ENCODE peak calls at places on chromosomes 4 and X, in ten cellular contexts. One of them, this sample, is unnamed.

GRCh38 chrX:46873746-46874145 is 36.9 kb downstream of the RP2 start:
- DNase-seq in glutamatergic neuron: no peak
- DNase-seq in activated naive CD8-positive, alpha-beta T cell treated with anti-CD3 and anti-CD28 coated beads, Interleukin-2, amount 50 U/mL, for 24 hours: no peak
- DNase-seq in LoVo: no peak
- DNase-seq in upper lobe of right lung: no peak
- DNase-seq in K562: no peak
- DNase-seq in D341Med: no peak
- DNase-seq in stimulated activated CD4-positive, alpha-beta T cell treated with anti-CD3 and anti-CD28 coated beads, Interleukin-15, amount 100 ng/mL, for 1 hour: no peak
- DNase-seq in A549: no peak
- DNase-seq in ecto neural progenitor cell: no peak
- DNase-seq in this sample: no peak

GRCh38 chr4:37389369-37389765 is 144.8 kb downstream of the NWD2 start:
- DNase-seq in glutamatergic neuron: no peak
- DNase-seq in activated naive CD8-positive, alpha-beta T cell treated with anti-CD3 and anti-CD28 coated beads, Interleukin-2, amount 50 U/mL, for 24 hours: no peak
- DNase-seq in LoVo: no peak
- DNase-seq in upper lobe of right lung: no peak
- DNase-seq in K562: no peak
- DNase-seq in D341Med: no peak
- DNase-seq in stimulated activated CD4-positive, alpha-beta T cell treated with anti-CD3 and anti-CD28 coated beads, Interleukin-15, amount 100 ng/mL, for 1 hour: no peak
- DNase-seq in A549: no peak
- DNase-seq in ecto neural progenitor cell: no peak
- DNase-seq in this sample: no peak

GRCh38 chr4:177728361-177729152 is 286.3 kb upstream of the AGA start:
- DNase-seq in glutamatergic neuron: no peak
- DNase-seq in activated naive CD8-positive, alpha-beta T cell treated with anti-CD3 and anti-CD28 coated beads, Interleukin-2, amount 50 U/mL, for 24 hours: no peak
- DNase-seq in LoVo: peak
- DNase-seq in upper lobe of right lung: no peak
- DNase-seq in K562: no peak
- DNase-seq in D341Med: no peak
- DNase-seq in stimulated activated CD4-positive, alpha-beta T cell treated with anti-CD3 and anti-CD28 coated beads, Interleukin-15, amount 100 ng/mL, for 1 hour: no peak
- DNase-seq in A549: peak
- DNase-seq in ecto neural progenitor cell: no peak
- DNase-seq in this sample: no peak

GRCh38 chrX:46792826-46793195 is 33.9 kb upstream of the SLC9A7 start:
- DNase-seq in glutamatergic neuron: no peak
- DNase-seq in activated naive CD8-positive, alpha-beta T cell treated with anti-CD3 and anti-CD28 coated beads, Interleukin-2, amount 50 U/mL, for 24 hours: no peak
- DNase-seq in LoVo: no peak
- DNase-seq in upper lobe of right lung: no peak
- DNase-seq in K562: no peak
- DNase-seq in D341Med: no peak
- DNase-seq in stimulated activated CD4-positive, alpha-beta T cell treated with anti-CD3 and anti-CD28 coated beads, Interleukin-15, amount 100 ng/mL, for 1 hour: no peak
- DNase-seq in A549: no peak
- DNase-seq in ecto neural progenitor cell: no peak
- DNase-seq in this sample: no peak

GRCh38 chr4:75385139-75385538 is 129.1 kb downstream of the RCHY1 start:
- DNase-seq in glutamatergic neuron: no peak
- DNase-seq in activated naive CD8-positive, alpha-beta T cell treated with anti-CD3 and anti-CD28 coated beads, Interleukin-2, amount 50 U/mL, for 24 hours: no peak
- DNase-seq in LoVo: no peak
- DNase-seq in upper lobe of right lung: no peak
- DNase-seq in K562: no peak
- DNase-seq in D341Med: no peak
- DNase-seq in stimulated activated CD4-positive, alpha-beta T cell treated with anti-CD3 and anti-CD28 coated beads, Interleukin-15, amount 100 ng/mL, for 1 hour: no peak
- DNase-seq in A549: no peak
- DNase-seq in ecto neural progenitor cell: no peak
- DNase-seq in this sample: no peak

GRCh38 chr4:47674173-47674572 is 163.7 kb downstream of the CORIN start:
- DNase-seq in glutamatergic neuron: no peak
- DNase-seq in activated naive CD8-positive, alpha-beta T cell treated with anti-CD3 and anti-CD28 coated beads, Interleukin-2, amount 50 U/mL, for 24 hours: no peak
- DNase-seq in LoVo: no peak
- DNase-seq in upper lobe of right lung: no peak
- DNase-seq in K562: no peak
- DNase-seq in D341Med: no peak
- DNase-seq in stimulated activated CD4-positive, alpha-beta T cell treated with anti-CD3 and anti-CD28 coated beads, Interleukin-15, amount 100 ng/mL, for 1 hour: no peak
- DNase-seq in A549: no peak
- DNase-seq in ecto neural progenitor cell: no peak
- DNase-seq in this sample: no peak

GRCh38 chr4:159349332-159349731 is 246.5 kb downstream of the RAPGEF2 start:
- DNase-seq in glutamatergic neuron: no peak
- DNase-seq in activated naive CD8-positive, alpha-beta T cell treated with anti-CD3 and anti-CD28 coated beads, Interleukin-2, amount 50 U/mL, for 24 hours: no peak
- DNase-seq in LoVo: no peak
- DNase-seq in upper lobe of right lung: no peak
- DNase-seq in K562: no peak
- DNase-seq in D341Med: no peak
- DNase-seq in stimulated activated CD4-positive, alpha-beta T cell treated with anti-CD3 and anti-CD28 coated beads, Interleukin-15, amount 100 ng/mL, for 1 hour: no peak
- DNase-seq in A549: peak
- DNase-seq in ecto neural progenitor cell: no peak
- DNase-seq in this sample: no peak

GRCh38 chr4:99759346-99759984 is 57.2 kb upstream of the DAPP1 start:
- DNase-seq in glutamatergic neuron: no peak
- DNase-seq in activated naive CD8-positive, alpha-beta T cell treated with anti-CD3 and anti-CD28 coated beads, Interleukin-2, amount 50 U/mL, for 24 hours: no peak
- DNase-seq in LoVo: no peak
- DNase-seq in upper lobe of right lung: no peak
- DNase-seq in K562: no peak
- DNase-seq in D341Med: no peak
- DNase-seq in stimulated activated CD4-positive, alpha-beta T cell treated with anti-CD3 and anti-CD28 coated beads, Interleukin-15, amount 100 ng/mL, for 1 hour: no peak
- DNase-seq in A549: no peak
- DNase-seq in ecto neural progenitor cell: no peak
- DNase-seq in this sample: no peak

GRCh38 chr4:105474110-105474518 is 252 bp upstream of the PPA2 start:
- DNase-seq in glutamatergic neuron: peak
- DNase-seq in activated naive CD8-positive, alpha-beta T cell treated with anti-CD3 and anti-CD28 coated beads, Interleukin-2, amount 50 U/mL, for 24 hours: peak
- DNase-seq in LoVo: no peak
- DNase-seq in upper lobe of right lung: peak
- DNase-seq in K562: no peak
- DNase-seq in D341Med: peak
- DNase-seq in stimulated activated CD4-positive, alpha-beta T cell treated with anti-CD3 and anti-CD28 coated beads, Interleukin-15, amount 100 ng/mL, for 1 hour: no peak
- DNase-seq in A549: no peak
- DNase-seq in ecto neural progenitor cell: peak
- DNase-seq in this sample: no peak

GRCh38 chrX:136711147-136711546 is 63.2 kb downstream of the CD40LG start:
- DNase-seq in glutamatergic neuron: peak
- DNase-seq in activated naive CD8-positive, alpha-beta T cell treated with anti-CD3 and anti-CD28 coated beads, Interleukin-2, amount 50 U/mL, for 24 hours: peak
- DNase-seq in LoVo: no peak
- DNase-seq in upper lobe of right lung: no peak
- DNase-seq in K562: no peak
- DNase-seq in D341Med: peak
- DNase-seq in stimulated activated CD4-positive, alpha-beta T cell treated with anti-CD3 and anti-CD28 coated beads, Interleukin-15, amount 100 ng/mL, for 1 hour: no peak
- DNase-seq in A549: peak
- DNase-seq in ecto neural progenitor cell: no peak
- DNase-seq in this sample: no peak

GRCh38 chr4:99968330-99968729 is 18.3 kb upstream of the H2AZ1 start:
- DNase-seq in glutamatergic neuron: no peak
- DNase-seq in activated naive CD8-positive, alpha-beta T cell treated with anti-CD3 and anti-CD28 coated beads, Interleukin-2, amount 50 U/mL, for 24 hours: no peak
- DNase-seq in LoVo: no peak
- DNase-seq in upper lobe of right lung: no peak
- DNase-seq in K562: no peak
- DNase-seq in D341Med: no peak
- DNase-seq in stimulated activated CD4-positive, alpha-beta T cell treated with anti-CD3 and anti-CD28 coated beads, Interleukin-15, amount 100 ng/mL, for 1 hour: no peak
- DNase-seq in A549: no peak
- DNase-seq in ecto neural progenitor cell: no peak
- DNase-seq in this sample: no peak

GRCh38 chrX:141733371-141733770 is 34.8 kb upstream of the SPANXD start:
- DNase-seq in glutamatergic neuron: no peak
- DNase-seq in activated naive CD8-positive, alpha-beta T cell treated with anti-CD3 and anti-CD28 coated beads, Interleukin-2, amount 50 U/mL, for 24 hours: no peak
- DNase-seq in LoVo: no peak
- DNase-seq in upper lobe of right lung: no peak
- DNase-seq in K562: no peak
- DNase-seq in D341Med: no peak
- DNase-seq in stimulated activated CD4-positive, alpha-beta T cell treated with anti-CD3 and anti-CD28 coated beads, Interleukin-15, amount 100 ng/mL, for 1 hour: no peak
- DNase-seq in A549: no peak
- DNase-seq in ecto neural progenitor cell: no peak
- DNase-seq in this sample: no peak

GRCh38 chr4:69523385-69524132 is 27.9 kb upstream of the UGT2B4 start:
- DNase-seq in glutamatergic neuron: no peak
- DNase-seq in activated naive CD8-positive, alpha-beta T cell treated with anti-CD3 and anti-CD28 coated beads, Interleukin-2, amount 50 U/mL, for 24 hours: no peak
- DNase-seq in LoVo: no peak
- DNase-seq in upper lobe of right lung: no peak
- DNase-seq in K562: no peak
- DNase-seq in D341Med: no peak
- DNase-seq in stimulated activated CD4-positive, alpha-beta T cell treated with anti-CD3 and anti-CD28 coated beads, Interleukin-15, amount 100 ng/mL, for 1 hour: no peak
- DNase-seq in A549: no peak
- DNase-seq in ecto neural progenitor cell: no peak
- DNase-seq in this sample: no peak

GRCh38 chr4:152776352-152776751 is 3.2 kb downstream of the TIGD4 start:
- DNase-seq in glutamatergic neuron: no peak
- DNase-seq in activated naive CD8-positive, alpha-beta T cell treated with anti-CD3 and anti-CD28 coated beads, Interleukin-2, amount 50 U/mL, for 24 hours: no peak
- DNase-seq in LoVo: no peak
- DNase-seq in upper lobe of right lung: no peak
- DNase-seq in K562: no peak
- DNase-seq in D341Med: no peak
- DNase-seq in stimulated activated CD4-positive, alpha-beta T cell treated with anti-CD3 and anti-CD28 coated beads, Interleukin-15, amount 100 ng/mL, for 1 hour: no peak
- DNase-seq in A549: no peak
- DNase-seq in ecto neural progenitor cell: no peak
- DNase-seq in this sample: no peak

GRCh38 chr4:10750714-10751113 is 66.1 kb upstream of the CLNK start:
- DNase-seq in glutamatergic neuron: no peak
- DNase-seq in activated naive CD8-positive, alpha-beta T cell treated with anti-CD3 and anti-CD28 coated beads, Interleukin-2, amount 50 U/mL, for 24 hours: no peak
- DNase-seq in LoVo: no peak
- DNase-seq in upper lobe of right lung: no peak
- DNase-seq in K562: no peak
- DNase-seq in D341Med: no peak
- DNase-seq in stimulated activated CD4-positive, alpha-beta T cell treated with anti-CD3 and anti-CD28 coated beads, Interleukin-15, amount 100 ng/mL, for 1 hour: no peak
- DNase-seq in A549: no peak
- DNase-seq in ecto neural progenitor cell: no peak
- DNase-seq in this sample: no peak

GRCh38 chrX:20527458-20528099 is 260.9 kb upstream of the RPS6KA3 start:
- DNase-seq in glutamatergic neuron: no peak
- DNase-seq in activated naive CD8-positive, alpha-beta T cell treated with anti-CD3 and anti-CD28 coated beads, Interleukin-2, amount 50 U/mL, for 24 hours: no peak
- DNase-seq in LoVo: peak
- DNase-seq in upper lobe of right lung: no peak
- DNase-seq in K562: peak
- DNase-seq in D341Med: peak
- DNase-seq in stimulated activated CD4-positive, alpha-beta T cell treated with anti-CD3 and anti-CD28 coated beads, Interleukin-15, amount 100 ng/mL, for 1 hour: no peak
- DNase-seq in A549: peak
- DNase-seq in ecto neural progenitor cell: no peak
- DNase-seq in this sample: no peak

GRCh38 chr4:105215609-105216313 is 69.1 kb downstream of the TET2 start:
- DNase-seq in glutamatergic neuron: no peak
- DNase-seq in activated naive CD8-positive, alpha-beta T cell treated with anti-CD3 and anti-CD28 coated beads, Interleukin-2, amount 50 U/mL, for 24 hours: no peak
- DNase-seq in LoVo: no peak
- DNase-seq in upper lobe of right lung: no peak
- DNase-seq in K562: no peak
- DNase-seq in D341Med: no peak
- DNase-seq in stimulated activated CD4-positive, alpha-beta T cell treated with anti-CD3 and anti-CD28 coated beads, Interleukin-15, amount 100 ng/mL, for 1 hour: no peak
- DNase-seq in A549: no peak
- DNase-seq in ecto neural progenitor cell: no peak
- DNase-seq in this sample: peak

GRCh38 chr4:177489847-177490246 is 47.6 kb upstream of the AGA start:
- DNase-seq in glutamatergic neuron: no peak
- DNase-seq in activated naive CD8-positive, alpha-beta T cell treated with anti-CD3 and anti-CD28 coated beads, Interleukin-2, amount 50 U/mL, for 24 hours: no peak
- DNase-seq in LoVo: no peak
- DNase-seq in upper lobe of right lung: no peak
- DNase-seq in K562: no peak
- DNase-seq in D341Med: no peak
- DNase-seq in stimulated activated CD4-positive, alpha-beta T cell treated with anti-CD3 and anti-CD28 coated beads, Interleukin-15, amount 100 ng/mL, for 1 hour: no peak
- DNase-seq in A549: no peak
- DNase-seq in ecto neural progenitor cell: no peak
- DNase-seq in this sample: no peak

GRCh38 chr4:100008048-100008447 is 58.0 kb upstream of the H2AZ1 start:
- DNase-seq in glutamatergic neuron: no peak
- DNase-seq in activated naive CD8-positive, alpha-beta T cell treated with anti-CD3 and anti-CD28 coated beads, Interleukin-2, amount 50 U/mL, for 24 hours: no peak
- DNase-seq in LoVo: no peak
- DNase-seq in upper lobe of right lung: no peak
- DNase-seq in K562: no peak
- DNase-seq in D341Med: no peak
- DNase-seq in stimulated activated CD4-positive, alpha-beta T cell treated with anti-CD3 and anti-CD28 coated beads, Interleukin-15, amount 100 ng/mL, for 1 hour: no peak
- DNase-seq in A549: peak
- DNase-seq in ecto neural progenitor cell: no peak
- DNase-seq in this sample: no peak

GRCh38 chrX:118526149-118526548 is 30.5 kb downstream of the DOCK11 start:
- DNase-seq in glutamatergic neuron: no peak
- DNase-seq in activated naive CD8-positive, alpha-beta T cell treated with anti-CD3 and anti-CD28 coated beads, Interleukin-2, amount 50 U/mL, for 24 hours: no peak
- DNase-seq in LoVo: no peak
- DNase-seq in upper lobe of right lung: no peak
- DNase-seq in K562: no peak
- DNase-seq in D341Med: no peak
- DNase-seq in stimulated activated CD4-positive, alpha-beta T cell treated with anti-CD3 and anti-CD28 coated beads, Interleukin-15, amount 100 ng/mL, for 1 hour: no peak
- DNase-seq in A549: no peak
- DNase-seq in ecto neural progenitor cell: no peak
- DNase-seq in this sample: no peak

GRCh38 chr4:127425911-127426310 is 206.8 kb upstream of the INTU start:
- DNase-seq in glutamatergic neuron: no peak
- DNase-seq in activated naive CD8-positive, alpha-beta T cell treated with anti-CD3 and anti-CD28 coated beads, Interleukin-2, amount 50 U/mL, for 24 hours: no peak
- DNase-seq in LoVo: no peak
- DNase-seq in upper lobe of right lung: no peak
- DNase-seq in K562: no peak
- DNase-seq in D341Med: no peak
- DNase-seq in stimulated activated CD4-positive, alpha-beta T cell treated with anti-CD3 and anti-CD28 coated beads, Interleukin-15, amount 100 ng/mL, for 1 hour: no peak
- DNase-seq in A549: no peak
- DNase-seq in ecto neural progenitor cell: no peak
- DNase-seq in this sample: no peak

GRCh38 chrX:150688911-150689451 is 4.2 kb upstream of the MTMR1 start:
- DNase-seq in glutamatergic neuron: no peak
- DNase-seq in activated naive CD8-positive, alpha-beta T cell treated with anti-CD3 and anti-CD28 coated beads, Interleukin-2, amount 50 U/mL, for 24 hours: no peak
- DNase-seq in LoVo: peak
- DNase-seq in upper lobe of right lung: no peak
- DNase-seq in K562: no peak
- DNase-seq in D341Med: no peak
- DNase-seq in stimulated activated CD4-positive, alpha-beta T cell treated with anti-CD3 and anti-CD28 coated beads, Interleukin-15, amount 100 ng/mL, for 1 hour: no peak
- DNase-seq in A549: peak
- DNase-seq in ecto neural progenitor cell: no peak
- DNase-seq in this sample: no peak

GRCh38 chr4:68780232-68780631 is 35.6 kb upstream of the UGT2B10 start:
- DNase-seq in glutamatergic neuron: no peak
- DNase-seq in activated naive CD8-positive, alpha-beta T cell treated with anti-CD3 and anti-CD28 coated beads, Interleukin-2, amount 50 U/mL, for 24 hours: no peak
- DNase-seq in LoVo: no peak
- DNase-seq in upper lobe of right lung: no peak
- DNase-seq in K562: no peak
- DNase-seq in D341Med: no peak
- DNase-seq in stimulated activated CD4-positive, alpha-beta T cell treated with anti-CD3 and anti-CD28 coated beads, Interleukin-15, amount 100 ng/mL, for 1 hour: no peak
- DNase-seq in A549: no peak
- DNase-seq in ecto neural progenitor cell: no peak
- DNase-seq in this sample: no peak

GRCh38 chrX:16148896-16149295 is 18.4 kb upstream of the MAGEB17 start:
- DNase-seq in glutamatergic neuron: no peak
- DNase-seq in activated naive CD8-positive, alpha-beta T cell treated with anti-CD3 and anti-CD28 coated beads, Interleukin-2, amount 50 U/mL, for 24 hours: no peak
- DNase-seq in LoVo: peak
- DNase-seq in upper lobe of right lung: no peak
- DNase-seq in K562: no peak
- DNase-seq in D341Med: no peak
- DNase-seq in stimulated activated CD4-positive, alpha-beta T cell treated with anti-CD3 and anti-CD28 coated beads, Interleukin-15, amount 100 ng/mL, for 1 hour: no peak
- DNase-seq in A549: peak
- DNase-seq in ecto neural progenitor cell: no peak
- DNase-seq in this sample: no peak

GRCh38 chrX:70494441-70494840 is 49.8 kb downstream of the DLG3 start:
- DNase-seq in glutamatergic neuron: no peak
- DNase-seq in activated naive CD8-positive, alpha-beta T cell treated with anti-CD3 and anti-CD28 coated beads, Interleukin-2, amount 50 U/mL, for 24 hours: peak
- DNase-seq in LoVo: no peak
- DNase-seq in upper lobe of right lung: no peak
- DNase-seq in K562: no peak
- DNase-seq in D341Med: no peak
- DNase-seq in stimulated activated CD4-positive, alpha-beta T cell treated with anti-CD3 and anti-CD28 coated beads, Interleukin-15, amount 100 ng/mL, for 1 hour: no peak
- DNase-seq in A549: no peak
- DNase-seq in ecto neural progenitor cell: no peak
- DNase-seq in this sample: no peak

GRCh38 chr4:33134366-33134765 is 2414.2 kb downstream of the PCDH7 start:
- DNase-seq in glutamatergic neuron: no peak
- DNase-seq in activated naive CD8-positive, alpha-beta T cell treated with anti-CD3 and anti-CD28 coated beads, Interleukin-2, amount 50 U/mL, for 24 hours: no peak
- DNase-seq in LoVo: no peak
- DNase-seq in upper lobe of right lung: no peak
- DNase-seq in K562: no peak
- DNase-seq in D341Med: no peak
- DNase-seq in stimulated activated CD4-positive, alpha-beta T cell treated with anti-CD3 and anti-CD28 coated beads, Interleukin-15, amount 100 ng/mL, for 1 hour: no peak
- DNase-seq in A549: no peak
- DNase-seq in ecto neural progenitor cell: no peak
- DNase-seq in this sample: no peak

GRCh38 chr4:92387459-92388069 is 83.8 kb downstream of the GRID2 start:
- DNase-seq in glutamatergic neuron: no peak
- DNase-seq in activated naive CD8-positive, alpha-beta T cell treated with anti-CD3 and anti-CD28 coated beads, Interleukin-2, amount 50 U/mL, for 24 hours: no peak
- DNase-seq in LoVo: peak
- DNase-seq in upper lobe of right lung: no peak
- DNase-seq in K562: no peak
- DNase-seq in D341Med: peak
- DNase-seq in stimulated activated CD4-positive, alpha-beta T cell treated with anti-CD3 and anti-CD28 coated beads, Interleukin-15, amount 100 ng/mL, for 1 hour: no peak
- DNase-seq in A549: peak
- DNase-seq in ecto neural progenitor cell: no peak
- DNase-seq in this sample: peak

GRCh38 chr4:20403317-20403716 is 151.6 kb downstream of the SLIT2 start:
- DNase-seq in glutamatergic neuron: no peak
- DNase-seq in activated naive CD8-positive, alpha-beta T cell treated with anti-CD3 and anti-CD28 coated beads, Interleukin-2, amount 50 U/mL, for 24 hours: no peak
- DNase-seq in LoVo: no peak
- DNase-seq in upper lobe of right lung: no peak
- DNase-seq in K562: no peak
- DNase-seq in D341Med: no peak
- DNase-seq in stimulated activated CD4-positive, alpha-beta T cell treated with anti-CD3 and anti-CD28 coated beads, Interleukin-15, amount 100 ng/mL, for 1 hour: no peak
- DNase-seq in A549: no peak
- DNase-seq in ecto neural progenitor cell: no peak
- DNase-seq in this sample: no peak